ENCODE peak calls at places on chromosomes 4 and X, in eight cellular contexts. B is NCI-H1436; X is ACHN; Y is stomach; C is GM13977; A is CD8-positive, alpha-beta T cell; J is neural progenitor cell; Q is lower leg skin. U is an unnamed sample.

GRCh38 chr4:80989921-80990544 is 40.5 kb upstream of the BMP3 start:
- DNase-seq in B (peak), X (peak), Y (no peak), C (peak), A (no peak), J (peak), Q (peak), U (peak)

GRCh38 chr4:19936471-19936870 is 315.2 kb upstream of the SLIT2 start:
- DNase-seq in B (no peak), X (peak), Y (no peak), C (no peak), A (no peak), J (no peak), Q (no peak), U (no peak)

GRCh38 chrX:37825225-37825842 is 22.0 kb downstream of the DYNLT3 start:
- DNase-seq in B (no peak), X (peak), Y (peak), C (no peak), A (peak), J (peak), Q (peak), U (peak)

GRCh38 chr4:113534698-113535097 is 226.8 kb downstream of the CAMK2D start:
- DNase-seq in B (no peak), X (no peak), Y (no peak), C (no peak), A (no peak), J (no peak), Q (no peak), U (no peak)

GRCh38 chr4:87219648-87220093 is 747 bp downstream of the KLHL8 start:
- DNase-seq in B (no peak), X (peak), Y (peak), C (peak), A (peak), J (peak), Q (no peak), U (peak)

GRCh38 chrX:68420559-68420958 is 12.7 kb downstream of the OPHN1 start:
- DNase-seq in B (no peak), X (peak), Y (no peak), C (no peak), A (no peak), J (no peak), Q (no peak), U (peak)

GRCh38 chr4:176769519-176769918 is 23.2 kb downstream of the VEGFC start:
- DNase-seq in B (no peak), X (peak), Y (no peak), C (no peak), A (no peak), J (no peak), Q (no peak), U (no peak)

GRCh38 chrX:22246620-22247019 is 26.1 kb upstream of the CBLL2 start:
- DNase-seq in B (no peak), X (no peak), Y (no peak), C (no peak), A (no peak), J (no peak), Q (no peak), U (no peak)

GRCh38 chrX:17824980-17825379 is 36.1 kb downstream of the RAI2 start:
- DNase-seq in B (no peak), X (no peak), Y (no peak), C (no peak), A (no peak), J (no peak), Q (no peak), U (no peak)

GRCh38 chrX:133171962-133172708 is 46.0 kb downstream of the TFDP3 start:
- DNase-seq in B (no peak), X (peak), Y (no peak), C (peak), A (no peak), J (peak), Q (no peak), U (peak)